ENCODE peak calls at places on chromosomes 2 and 18, in six cellular contexts. A is IMR-90, I is uterus, C is body of pancreas, B is breast epithelium, G is adrenal gland. K is an unnamed sample.

GRCh38 chr18:32549248-32549842 is 78.7 kb upstream of the GAREM1 start:
- DNase-seq in A (peak), I (peak), C (peak), G (peak), B (peak), K (peak)

GRCh38 chr18:14933049-14933851 is 185.3 kb downstream of the ANKRD30B start:
- DNase-seq in I (no peak), A (no peak), C (no peak), G (no peak), B (no peak), K (no peak)

GRCh38 chr2:109378682-109379081 is 235.1 kb downstream of the SEPTIN10 start:
- DNase-seq in A (peak), G (no peak), C (no peak), B (no peak), I (peak), K (no peak)

GRCh38 chr2:54212456-54212855 is 43.6 kb downstream of the TSPYL6 start:
- DNase-seq in A (peak), C (peak), G (peak), B (no peak), I (no peak), K (no peak)

GRCh38 chr2:11855120-11855760 is 108.8 kb downstream of the LPIN1 start:
- DNase-seq in A (no peak), B (no peak), I (no peak), G (no peak), C (no peak), K (no peak)

GRCh38 chr2:60306231-60306861 is 247.1 kb downstream of the BCL11A start:
- DNase-seq in G (no peak), B (no peak), A (no peak), I (no peak), C (peak), K (no peak)

GRCh38 chr2:152238021-152238420 is 62.5 kb upstream of the STAM2 start:
- DNase-seq in C (no peak), A (no peak), I (no peak), B (no peak), G (no peak), K (no peak)

GRCh38 chr2:78977661-78978145 is 47.8 kb upstream of the REG3G start:
- DNase-seq in B (no peak), G (no peak), A (no peak), I (no peak), C (no peak), K (no peak)

GRCh38 chr2:129080715-129081472 is 762.2 kb upstream of the HS6ST1 start:
- DNase-seq in G (no peak), C (no peak), A (no peak), I (no peak), B (no peak), K (no peak)

GRCh38 chr18:52541056-52541455 is 201.1 kb downstream of the DCC start:
- DNase-seq in I (no peak), A (no peak), B (no peak), G (no peak), C (no peak), K (no peak)

GRCh38 chr2:38201784-38202183 is 125.8 kb upstream of the CYP1B1 start:
- DNase-seq in A (peak), C (no peak), B (no peak), I (no peak), G (no peak), K (no peak)

GRCh38 chr18:47883771-47884413 is 46.6 kb downstream of the SMAD2 start:
- DNase-seq in B (no peak), I (no peak), G (peak), A (peak), C (no peak), K (no peak)

GRCh38 chr2:172282944-172283343 is 144.4 kb upstream of the ITGA6 start:
- DNase-seq in A (peak), C (peak), G (no peak), I (no peak), B (no peak), K (no peak)

DNA sequence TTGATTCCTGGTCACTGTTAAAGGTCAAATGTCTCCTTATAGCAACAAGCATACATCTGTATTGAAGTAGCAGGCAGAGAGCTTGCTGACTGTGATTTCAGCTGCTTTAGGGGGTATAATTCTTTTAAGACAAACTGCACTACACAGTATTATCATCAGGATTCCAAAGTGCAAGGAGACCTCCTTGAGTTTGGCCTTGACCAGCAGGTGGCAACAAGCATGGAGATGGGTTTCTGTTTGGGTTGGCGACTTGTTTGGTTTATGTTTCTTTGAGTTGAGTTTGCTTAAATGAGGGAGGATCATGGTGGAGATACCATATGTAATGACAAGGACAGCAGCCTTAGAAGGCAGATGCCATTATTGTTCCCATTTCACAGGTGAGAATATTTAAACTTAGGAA is 681.0 kb upstream of the ID2 start:
- DNase-seq in G (no peak), A (peak), I (no peak), C (no peak), B (no peak), K (no peak)
- TF ChIP-seq CTCF in G (no peak), A (peak), I (no peak), C (no peak), B (no peak), K (no peak)

GRCh38 chr18:58670561-58671121 is 624 bp upstream of the MALT1 start:
- DNase-seq in C (no peak), A (peak), I (no peak), B (no peak), G (no peak), K (no peak)
- TF ChIP-seq POLR2A in C (no peak), A (no peak), I (no peak), B (no peak), G (no peak), K (no peak)

DNA sequence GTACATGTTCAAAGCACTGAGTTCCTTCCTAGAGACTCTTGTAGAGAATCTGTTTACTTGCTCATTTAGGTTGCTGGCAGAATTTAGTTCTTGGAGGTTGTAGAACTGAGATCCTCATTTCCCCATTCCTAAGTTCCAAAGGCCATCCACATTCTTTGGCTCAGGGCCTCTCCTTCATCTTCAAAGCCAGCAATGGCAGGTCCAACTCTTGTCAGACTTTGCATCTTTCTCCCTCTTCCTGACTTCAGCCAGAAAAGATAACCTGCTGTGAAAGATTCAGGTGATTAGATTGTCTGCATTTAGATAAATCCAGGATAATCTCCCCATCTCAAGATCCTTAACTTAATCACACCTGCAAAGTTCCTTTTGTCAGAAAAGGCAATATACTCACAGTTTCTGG is 51.1 kb downstream of the SOCS6 start:
- DNase-seq in B (no peak), I (no peak), A (no peak), G (no peak), C (no peak), K (no peak)
- H3K27ac ChIP-seq in B (no peak), I (no peak), A (no peak), G (no peak), C (no peak), K (no peak)

GRCh38 chr18:79657342-79657996 is 22.1 kb upstream of the CTDP1 start:
- DNase-seq in C (no peak), A (no peak), G (no peak), B (peak), I (no peak), K (no peak)
- TF ChIP-seq CTCF in C (no peak), A (no peak), G (no peak), B (no peak), I (no peak), K (no peak)

GRCh38 chr18:31064130-31064529 is 21.6 kb upstream of the DSC3 start:
- DNase-seq in C (no peak), A (no peak), I (no peak), G (no peak), B (no peak), K (no peak)
- TF ChIP-seq POLR2A in C (no peak), A (no peak), I (no peak), G (no peak), B (no peak), K (no peak)

GRCh38 chr2:47271054-47272000 is 116.2 kb upstream of the STPG4 start:
- DNase-seq in G (no peak), A (no peak), C (no peak), B (no peak), I (no peak), K (no peak)
- H3K27ac ChIP-seq in G (peak), A (no peak), C (no peak), B (peak), I (peak), K (peak)

K was measured in testis.